ENCODE peak calls at places on chromosomes 2 and 18, in seven cellular contexts. H is HepG2, C is fibroblast of lung, B is HCT116, I is neural progenitor cell, W is MM.1S, Z is astrocyte. T is an unnamed sample. For H3K4me1, the result is how much of the 10 kb centered on the place peaks cover.

GRCh38 chr18:46320928-46321855 is 217.0 kb downstream of the HAUS1 start:
- DNase-seq in H (no peak), C (peak), B (no peak), I (no peak), W (no peak), Z (peak), T (no peak)

GRCh38 chr2:217634871-217635270 is 367.9 kb downstream of the TNS1 start:
- DNase-seq in H (no peak), C (no peak), B (no peak), I (no peak), W (no peak), Z (no peak), T (no peak)

GRCh38 chr2:156901373-156902031 is 356.0 kb upstream of the GALNT5 start:
- DNase-seq in H (no peak), C (peak), B (no peak), I (no peak), W (no peak), Z (peak), T (no peak)

GRCh38 chr18:58321986-58322385 is 278.0 kb downstream of the NEDD4L start:
- DNase-seq in H (peak), C (peak), B (peak), I (peak), W (peak), Z (peak), T (peak)

GRCh38 chr2:217077841-217078407 is 218.1 kb upstream of the TNP1 start:
- DNase-seq in H (no peak), C (peak), B (no peak), I (no peak), W (no peak), Z (no peak), T (no peak)

GRCh38 chr18:55841314-55841713 is 253.3 kb upstream of the TCF4 start:
- DNase-seq in H (no peak), C (peak), B (no peak), I (no peak), W (no peak), Z (peak), T (no peak)

GRCh38 chr2:67719351-67719750 is 322.2 kb downstream of the ETAA1 start:
- DNase-seq in H (no peak), C (no peak), B (no peak), I (no peak), W (no peak), Z (no peak), T (peak)

GRCh38 chr2:160837416-160837815 is 322.8 kb upstream of the TANK start:
- DNase-seq in H (no peak), C (peak), B (no peak), I (no peak), W (no peak), Z (peak), T (no peak)

GRCh38 chr2:102262218-102263129 is 48.9 kb upstream of the IL1RL1 start:
- DNase-seq in H (no peak), C (no peak), B (no peak), I (no peak), W (no peak), Z (peak), T (no peak)

GRCh38 chr2:45218931-45219339 is 209.7 kb upstream of the SIX2 start:
- DNase-seq in H (no peak), C (no peak), B (no peak), I (no peak), W (no peak), Z (no peak), T (no peak)

GRCh38 chr2:46329803-46330775 is 32.9 kb downstream of the EPAS1 start:
- DNase-seq in H (peak), C (peak), B (no peak), I (no peak), W (no peak), Z (peak), T (no peak)

GRCh38 chr2:226387499-226387942 is 412.1 kb downstream of the IRS1 start:
- DNase-seq in H (peak), C (no peak), B (no peak), I (no peak), W (no peak), Z (no peak), T (no peak)

GRCh38 chr2:29747786-29748470 is 173.5 kb downstream of the ALK start:
- DNase-seq in H (peak), C (peak), B (peak), I (peak), W (no peak), Z (peak), T (peak)

GRCh38 chr2:27263287-27264252 is 723 bp upstream of the SLC30A3 start:
- DNase-seq in H (no peak), C (no peak), B (no peak), I (peak), W (no peak), Z (no peak), T (no peak)

GRCh38 chr2:196854629-196855028 is 45.5 kb upstream of the C2orf66 start:
- DNase-seq in H (no peak), C (no peak), B (no peak), I (no peak), W (no peak), Z (no peak), T (no peak)

GRCh38 chr2:42967959-42968674 is 175.7 kb upstream of the HAAO start:
- DNase-seq in H (no peak), C (peak), B (no peak), I (no peak), W (no peak), Z (peak), T (peak)

GRCh38 chr2:186695081-186695756 is 1.4 kb downstream of the FAM171B start:
- DNase-seq in H (no peak), C (peak), B (no peak), I (no peak), W (no peak), Z (peak), T (no peak)

GRCh38 chr2:152820048-152820447 is 101.6 kb downstream of the ARL6IP6 start:
- DNase-seq in H (no peak), C (no peak), B (no peak), I (no peak), W (no peak), Z (no peak), T (no peak)

GRCh38 chr18:23093772-23094171 is 41.5 kb upstream of the CABLES1 start:
- DNase-seq in H (no peak), C (no peak), B (no peak), I (no peak), W (no peak), Z (no peak), T (no peak)

GRCh38 chr2:15730545-15731212 is 139.0 kb downstream of the DDX1 start:
- DNase-seq in H (peak), C (peak), B (peak), I (no peak), W (peak), Z (peak), T (peak)

GRCh38 chr2:76478636-76479035 is 767.9 kb upstream of the GCFC2 start:
- DNase-seq in H (no peak), C (no peak), B (no peak), I (no peak), W (no peak), Z (no peak), T (no peak)

GRCh38 chr18:57733861-57734260 is 69.3 kb downstream of the ATP8B1 start:
- DNase-seq in H (no peak), C (no peak), B (no peak), I (no peak), W (no peak), Z (no peak), T (no peak)

GRCh38 chr2:112077814-112078213 is 22.7 kb downstream of the TMEM87B start:
- DNase-seq in H (no peak), C (no peak), B (no peak), I (peak), W (no peak), Z (no peak), T (peak)

GRCh38 chr2:66926594-66927112 is 470.5 kb upstream of the ETAA1 start:
- DNase-seq in H (no peak), C (no peak), B (no peak), I (no peak), W (no peak), Z (no peak), T (no peak)

GRCh38 chr18:10230072-10230471 is 224.4 kb upstream of the APCDD1 start:
- DNase-seq in H (peak), C (peak), B (peak), I (no peak), W (no peak), Z (peak), T (peak)

GRCh38 chr18:74946646-74947045 is 262.3 kb downstream of the PTGR3 start:
- DNase-seq in H (no peak), C (no peak), B (no peak), I (no peak), W (no peak), Z (no peak), T (no peak)

GRCh38 chr18:74947875-74948274 is 261.1 kb downstream of the PTGR3 start:
- DNase-seq in H (no peak), C (no peak), B (no peak), I (peak), W (no peak), Z (no peak), T (no peak)

GRCh38 chr18:74945774-74946545 is 263.0 kb downstream of the PTGR3 start:
- DNase-seq in H (no peak), C (peak), B (no peak), I (no peak), W (no peak), Z (peak), T (no peak)

GRCh38 chr18:74949611-74950010 is 259.3 kb downstream of the PTGR3 start:
- DNase-seq in H (no peak), C (peak), B (no peak), I (no peak), W (no peak), Z (peak), T (no peak)

DNA sequence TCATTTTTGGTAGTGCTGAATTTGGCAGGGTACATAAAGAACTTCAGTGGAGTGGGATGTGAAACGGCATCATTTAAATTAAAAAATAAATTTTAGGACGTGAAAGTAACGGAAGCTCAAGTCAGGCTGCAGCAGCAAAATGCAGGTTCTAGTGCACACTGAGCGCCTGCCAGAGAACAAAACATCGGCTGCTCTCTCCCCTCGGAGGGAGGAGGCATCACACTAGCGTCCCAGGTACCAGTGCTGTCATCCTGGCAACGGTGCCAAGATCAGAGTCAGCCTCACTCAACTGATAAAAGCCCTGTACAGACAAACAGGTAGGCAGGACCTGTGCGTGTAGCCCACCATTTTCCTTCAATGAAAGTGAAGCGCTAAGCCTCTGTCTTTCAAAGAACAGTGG is 261.5 kb downstream of the PTGR3 start:
- DNase-seq in H (no peak), C (no peak), B (no peak), I (peak), W (no peak), Z (no peak), T (no peak)
- H3K4me1 ChIP-seq in H (under half), C (under half), B (under half), I (under half), W (under half), Z (under half), T (under half)

GRCh38 chr2:20723543-20723942 is 56.6 kb downstream of the GDF7 start:
- DNase-seq in H (no peak), C (peak), B (no peak), I (no peak), W (no peak), Z (peak), T (no peak)

GRCh38 chr2:20726913-20727312 is 60.0 kb downstream of the GDF7 start:
- DNase-seq in H (no peak), C (no peak), B (no peak), I (no peak), W (no peak), Z (no peak), T (no peak)

GRCh38 chr2:20725782-20726181 is 58.8 kb downstream of the GDF7 start:
- DNase-seq in H (no peak), C (no peak), B (no peak), I (no peak), W (no peak), Z (no peak), T (no peak)

GRCh38 chr2:20724500-20725053 is 57.6 kb downstream of the GDF7 start:
- DNase-seq in H (no peak), C (no peak), B (no peak), I (no peak), W (no peak), Z (no peak), T (no peak)

GRCh38 chr2:20722592-20722991 is 55.6 kb downstream of the GDF7 start:
- DNase-seq in H (no peak), C (no peak), B (no peak), I (no peak), W (no peak), Z (no peak), T (no peak)
- TF ChIP-seq CTCF in H (no peak), C (no peak), B (no peak), I (no peak), W (peak), Z (no peak), T (no peak)

DNA sequence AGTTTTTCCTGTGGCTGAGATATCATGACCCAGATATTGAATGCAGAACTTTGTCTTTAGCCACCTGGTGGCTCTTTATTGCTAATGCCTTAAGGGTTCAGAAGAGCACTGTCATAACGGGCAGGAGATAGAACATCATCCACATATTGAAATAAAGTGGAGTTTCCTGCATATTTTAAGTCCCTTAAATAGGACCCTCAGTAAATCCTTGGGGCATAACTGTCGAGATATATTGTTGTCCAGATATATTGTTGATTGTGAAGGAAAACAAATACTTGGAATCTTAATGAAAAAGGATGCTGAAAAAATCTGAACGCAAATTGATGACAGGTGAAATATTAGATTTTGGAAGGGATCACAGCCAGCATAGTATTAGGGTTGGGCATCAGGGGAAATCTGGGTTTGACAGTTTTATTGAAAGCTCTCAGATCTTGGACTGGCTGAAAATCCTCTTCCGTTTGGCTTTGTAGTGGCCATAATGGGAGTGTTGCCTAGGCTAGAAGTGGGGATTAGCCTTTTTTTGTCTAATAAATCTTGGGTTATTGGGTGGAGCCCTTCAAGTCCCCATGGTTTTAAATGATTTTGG is 13.9 kb upstream of the ZDBF2 start:
- DNase-seq in H (peak), C (peak), B (no peak), I (no peak), W (peak), Z (no peak), T (peak)
- TF ChIP-seq EZH2 in H (no peak), C (peak), B (no peak), I (no peak), W (no peak), Z (no peak), T (no peak)

GRCh38 chr2:36408198-36408703 is 52.7 kb downstream of the CRIM1 start:
- DNase-seq in H (no peak), C (peak), B (no peak), I (peak), W (no peak), Z (peak), T (peak)
- H3K4me1 ChIP-seq in H (under half), C (under half), B (under half), I (under half), W (under half), Z (half or more), T (half or more)

GRCh38 chr2:193867454-193867853 is 1672.7 kb upstream of the TMEFF2 start:
- DNase-seq in H (no peak), C (no peak), B (no peak), I (no peak), W (no peak), Z (no peak), T (no peak)

DNA sequence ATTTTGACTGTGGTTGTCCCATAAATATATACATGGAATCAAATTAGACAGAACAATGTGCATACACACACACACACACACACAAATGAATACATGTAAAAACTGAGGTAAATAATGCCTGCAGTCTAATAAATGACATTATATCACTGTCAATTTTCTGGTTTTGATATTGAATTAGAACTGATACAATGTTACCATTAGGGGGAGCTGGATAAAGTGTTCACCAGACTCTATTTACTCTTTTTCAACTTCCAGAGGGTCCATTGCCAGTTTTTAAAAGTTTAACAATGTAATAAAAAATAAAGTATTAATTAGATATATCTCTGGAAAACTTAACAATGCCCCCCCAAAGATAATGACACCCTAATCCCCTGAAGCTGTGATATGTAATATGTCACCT is 1666.8 kb upstream of the TMEFF2 start:
- DNase-seq in H (no peak), C (no peak), B (no peak), I (no peak), W (no peak), Z (no peak), T (no peak)
- TF ChIP-seq CTCF in H (no peak), C (no peak), B (no peak), I (peak), W (no peak), Z (no peak), T (peak)

GRCh38 chr2:120344991-120345975 is 653 bp upstream of the INHBB start:
- DNase-seq in H (no peak), C (peak), B (no peak), I (peak), W (no peak), Z (no peak), T (peak)
- TF ChIP-seq EZH2 in H (peak), C (peak), B (no peak), I (peak), W (no peak), Z (peak), T (peak)

GRCh38 chr2:37665622-37666362 is 5.7 kb downstream of the CDC42EP3 start:
- DNase-seq in H (no peak), C (no peak), B (no peak), I (no peak), W (no peak), Z (no peak), T (no peak)

GRCh38 chr2:37663390-37663789 is 8.1 kb downstream of the CDC42EP3 start:
- DNase-seq in H (no peak), C (no peak), B (no peak), I (no peak), W (no peak), Z (no peak), T (no peak)

GRCh38 chr2:37665038-37665437 is 6.4 kb downstream of the CDC42EP3 start:
- DNase-seq in H (no peak), C (no peak), B (no peak), I (no peak), W (no peak), Z (no peak), T (no peak)

GRCh38 chr2:37666772-37667171 is 4.7 kb downstream of the CDC42EP3 start:
- DNase-seq in H (no peak), C (no peak), B (no peak), I (no peak), W (no peak), Z (no peak), T (no peak)

GRCh38 chr2:37664190-37664751 is 7.2 kb downstream of the CDC42EP3 start:
- DNase-seq in H (no peak), C (no peak), B (no peak), I (no peak), W (no peak), Z (no peak), T (no peak)
- H3K4me1 ChIP-seq in H (under half), C (under half), B (under half), I (under half), W (under half), Z (half or more), T (under half)

GRCh38 chr2:134193774-134194173 is 60.1 kb upstream of the MGAT5 start:
- DNase-seq in H (no peak), C (no peak), B (no peak), I (no peak), W (no peak), Z (no peak), T (no peak)
- TF ChIP-seq CTCF in H (no peak), C (no peak), B (no peak), I (no peak), W (no peak), Z (peak), T (no peak)

DNA sequence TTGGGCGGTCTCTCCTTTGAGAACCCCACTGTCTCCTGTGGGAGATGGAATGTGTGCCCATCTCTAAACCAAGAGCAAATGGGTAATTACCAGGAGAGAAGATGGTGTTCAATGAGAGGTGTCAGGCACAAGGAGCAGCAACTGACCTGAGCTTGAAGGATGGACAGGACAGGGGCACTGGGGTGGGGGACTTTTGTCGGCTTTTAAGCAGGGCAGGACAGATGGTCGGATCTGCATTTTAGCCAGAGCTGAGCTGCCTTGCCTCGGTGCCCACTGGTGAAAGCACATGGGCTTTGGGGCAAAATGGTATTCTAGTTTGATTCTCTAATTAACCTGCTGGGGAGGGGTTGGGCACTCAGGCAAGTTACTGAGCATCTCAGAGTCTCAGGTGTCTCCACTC is 98.0 kb downstream of the INHBB start:
- DNase-seq in H (no peak), C (no peak), B (no peak), I (no peak), W (no peak), Z (no peak), T (no peak)
- TF ChIP-seq EZH2 in H (no peak), C (no peak), B (no peak), I (no peak), W (no peak), Z (no peak), T (no peak)

GRCh38 chr2:105376789-105377231 is 22.0 kb downstream of the FHL2 start:
- DNase-seq in H (no peak), C (peak), B (no peak), I (no peak), W (no peak), Z (peak), T (no peak)
- H3K4me1 ChIP-seq in H (under half), C (half or more), B (under half), I (under half), W (under half), Z (half or more), T (under half)

T was measured in A673.